ENCODE peak calls at places on chromosomes 2 and 18, in five cellular contexts. Y is T47D, L is C1 segment of cervical spinal cord, J is bronchial epithelial cell, K is OCI-M1. V is an unnamed sample.

GRCh38 chr2:129708221-129708967 is 271.1 kb upstream of the RAB6C start:
- DNase-seq in Y (no peak), L (no peak), J (no peak), K (no peak), V (no peak)

GRCh38 chr2:227881866-227882517 is 10.6 kb downstream of the DAW1 start:
- DNase-seq in Y (no peak), L (no peak), J (peak; percentile 34), K (peak; percentile 6), V (no peak)

GRCh38 chr2:118312963-118313756 is 224.9 kb downstream of the INSIG2 start:
- DNase-seq in Y (no peak), L (no peak), J (no peak), K (no peak), V (no peak)

GRCh38 chr18:73093687-73094250 is 226.0 kb upstream of the NETO1 start:
- DNase-seq in Y (no peak), L (no peak), J (no peak), K (no peak), V (no peak)

GRCh38 chr2:176146101-176146500 is 5.2 kb upstream of the HOXD4 start:
- DNase-seq in Y (no peak), L (no peak), J (no peak), K (no peak), V (no peak)

GRCh38 chr18:37567061-37567993 is 1.7 kb upstream of the CELF4 start:
- DNase-seq in Y (no peak), L (no peak), J (no peak), K (no peak), V (no peak)

GRCh38 chr2:64649013-64649484 is 4.7 kb downstream of the SERTAD2 start:
- DNase-seq in Y (no peak), L (no peak), J (no peak), K (peak; percentile 80), V (no peak)

GRCh38 chr2:199431748-199432213 is 26.0 kb downstream of the SATB2 start:
- DNase-seq in Y (no peak), L (no peak), J (no peak), K (no peak), V (no peak)

GRCh38 chr2:96809216-96809882 is 6.7 kb upstream of the CNNM3 start:
- DNase-seq in Y (no peak), L (no peak), J (no peak), K (no peak), V (no peak)

GRCh38 chr2:177551989-177552413 is 159.4 kb downstream of the AGPS start:
- DNase-seq in Y (peak; percentile 23), L (no peak), J (no peak), K (no peak), V (no peak)

GRCh38 chr2:160087854-160088745 is 25.7 kb upstream of the PLA2R1 start:
- DNase-seq in Y (peak; percentile 58), L (no peak), J (no peak), K (peak; percentile 54), V (no peak)

GRCh38 chr2:179332903-179333302 is 68.3 kb upstream of the SESTD1 start:
- DNase-seq in Y (no peak), L (no peak), J (peak; percentile 84), K (peak; percentile 23), V (no peak)

GRCh38 chr2:119202610-119203351 is 20.9 kb upstream of the STEAP3 start:
- DNase-seq in Y (no peak), L (no peak), J (peak; percentile 47), K (no peak), V (no peak)

GRCh38 chr18:12657849-12658829 is at the start of gene SPIRE1:
- DNase-seq in Y (peak; percentile 72), L (peak; percentile 79), J (peak; percentile 31), K (no peak), V (peak; percentile 66)

GRCh38 chr2:196660264-196660663 is 20.7 kb downstream of the CCDC150 start:
- DNase-seq in Y (no peak), L (no peak), J (peak; percentile 49), K (no peak), V (no peak)